ENCODE peak calls at places on chromosomes 2 and 18, in four cellular contexts. U is IMR-90, E is mesendoderm, W is H9. A is an unnamed sample.

GRCh38 chr18:58337688-58338087 is 291.2 kb downstream of the ALPK2 start:
- DNase-seq in U (no peak), E (no peak), W (no peak), A (no peak)

GRCh38 chr2:95104606-95105005 is 17.0 kb downstream of the MRPS5 start:
- DNase-seq in U (no peak), E (no peak), W (no peak), A (no peak)

GRCh38 chr2:73089270-73090030 is 17.9 kb upstream of the SFXN5 start:
- DNase-seq in U (peak), E (peak), W (no peak), A (no peak)

GRCh38 chr18:8856769-8857393 is 151.5 kb downstream of the MTCL1 start:
- DNase-seq in U (no peak), E (no peak), W (peak), A (no peak)

GRCh38 chr2:108436976-108437375 is 12.0 kb upstream of the GCC2 start:
- DNase-seq in U (no peak), E (no peak), W (no peak), A (no peak)

GRCh38 chr2:133667085-133667484 is 98.8 kb upstream of the NCKAP5 start:
- DNase-seq in U (peak), E (peak), W (no peak), A (no peak)

GRCh38 chr18:57697434-57697833 is 75.8 kb upstream of the NARS1 start:
- DNase-seq in U (no peak), E (no peak), W (no peak), A (no peak)

GRCh38 chr2:157492189-157492773 is 48.4 kb upstream of the CYTIP start:
- DNase-seq in U (peak), E (peak), W (peak), A (peak)

GRCh38 chr2:16135913-16136310 is 195.6 kb downstream of the MYCN start:
- DNase-seq in U (no peak), E (no peak), W (no peak), A (peak)

GRCh38 chr2:26718949-26719686 is 26.6 kb downstream of the KCNK3 start:
- DNase-seq in U (no peak), E (no peak), W (no peak), A (no peak)

GRCh38 chr2:140246957-140247356 is 1466.8 kb upstream of the NXPH2 start:
- DNase-seq in U (no peak), E (no peak), W (no peak), A (no peak)

GRCh38 chr18:36326771-36327170 is 29.3 kb downstream of the FHOD3 start:
- DNase-seq in U (no peak), E (no peak), W (no peak), A (no peak)

GRCh38 chr2:62920070-62920469 is 130.6 kb upstream of the OTX1 start:
- DNase-seq in U (peak), E (no peak), W (no peak), A (no peak)

GRCh38 chr2:47250576-47251403 is 95.7 kb upstream of the STPG4 start:
- DNase-seq in U (no peak), E (no peak), W (no peak), A (no peak)

DNA sequence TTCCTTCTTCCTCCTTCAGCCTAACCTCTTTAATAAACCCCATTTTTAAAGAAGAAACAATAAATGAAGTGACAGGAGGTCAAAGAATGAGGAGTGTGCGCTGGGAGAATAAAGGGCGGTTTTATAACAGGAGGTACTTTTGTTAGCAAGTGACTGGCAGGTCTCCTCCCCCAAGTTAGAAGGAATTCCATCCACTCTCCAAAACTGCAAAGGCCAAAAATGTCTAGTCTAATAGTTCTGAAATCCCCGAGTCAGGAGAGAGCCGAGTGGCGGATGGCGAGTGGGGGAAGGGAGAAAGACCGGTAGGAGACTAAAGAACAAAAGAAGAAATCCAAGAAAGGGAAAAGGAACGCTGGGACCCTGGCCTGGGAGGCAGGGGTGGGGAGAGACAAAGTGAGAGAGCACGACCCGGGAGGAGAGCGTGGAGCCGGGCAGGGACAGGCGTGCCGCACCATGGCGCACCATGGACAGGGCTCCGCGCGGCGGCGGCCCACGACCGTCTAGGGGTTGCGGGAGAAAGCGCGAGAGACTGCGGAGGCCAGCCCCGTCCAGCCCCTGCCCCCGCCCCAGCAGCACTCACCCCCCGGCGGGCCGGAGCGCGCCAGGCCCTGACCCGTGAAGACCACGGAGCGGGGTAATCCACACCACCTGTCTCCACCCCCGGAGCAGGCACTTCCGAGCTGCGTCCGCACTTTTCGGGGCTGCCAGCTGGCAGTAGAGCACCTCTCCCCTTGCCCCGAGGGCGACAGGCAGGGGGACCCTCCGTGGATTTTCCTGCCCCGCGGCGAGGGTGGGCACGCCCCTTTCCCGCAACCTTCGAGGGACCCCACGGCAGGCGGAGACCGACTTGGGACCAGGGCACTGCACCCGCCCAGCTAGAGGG is 1.6 kb downstream of the CDH2 start:
- DNase-seq in U (peak), E (peak), W (peak), A (no peak)
- H3K56ac ChIP-seq in U (no peak), E (peak), W (no peak), A (no peak)

GRCh38 chr18:14784133-14784532 is 36.2 kb downstream of the ANKRD30B start:
- DNase-seq in U (no peak), E (no peak), W (no peak), A (no peak)
- H3K56ac ChIP-seq in U (no peak), E (no peak), W (no peak), A (no peak)

GRCh38 chr18:35104391-35105051 is 63.3 kb downstream of the MAPRE2 start:
- DNase-seq in U (no peak), E (no peak), W (no peak), A (no peak)
- H3K56ac ChIP-seq in U (no peak), E (no peak), W (no peak), A (no peak)

GRCh38 chr2:165349181-165349580 is 110.0 kb downstream of the SCN2A start:
- DNase-seq in U (no peak), E (no peak), W (no peak), A (no peak)
- H3K56ac ChIP-seq in U (no peak), E (no peak), W (no peak), A (no peak)

DNA sequence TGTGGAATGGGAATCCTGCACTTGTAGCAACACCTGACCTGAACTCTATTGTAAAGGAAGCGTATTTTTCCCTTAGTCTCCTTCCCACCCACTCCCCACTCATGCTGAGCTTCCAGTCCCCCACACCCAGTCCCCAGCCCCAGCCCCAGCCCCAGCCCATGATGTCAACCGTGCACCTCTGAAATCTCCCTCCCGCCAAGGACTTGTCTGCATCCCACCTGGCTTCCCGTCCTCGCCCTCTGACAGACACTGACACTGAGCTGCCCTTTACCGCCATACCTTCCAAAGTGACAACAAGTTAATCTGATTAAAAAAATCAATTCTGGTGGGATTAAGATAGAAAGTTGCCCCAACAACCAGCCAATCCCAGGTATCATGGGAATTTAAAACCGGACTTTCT is 213.6 kb upstream of the CELF4 start:
- DNase-seq in U (no peak), E (no peak), W (no peak), A (no peak)
- H3K56ac ChIP-seq in U (no peak), E (no peak), W (no peak), A (no peak)

DNA sequence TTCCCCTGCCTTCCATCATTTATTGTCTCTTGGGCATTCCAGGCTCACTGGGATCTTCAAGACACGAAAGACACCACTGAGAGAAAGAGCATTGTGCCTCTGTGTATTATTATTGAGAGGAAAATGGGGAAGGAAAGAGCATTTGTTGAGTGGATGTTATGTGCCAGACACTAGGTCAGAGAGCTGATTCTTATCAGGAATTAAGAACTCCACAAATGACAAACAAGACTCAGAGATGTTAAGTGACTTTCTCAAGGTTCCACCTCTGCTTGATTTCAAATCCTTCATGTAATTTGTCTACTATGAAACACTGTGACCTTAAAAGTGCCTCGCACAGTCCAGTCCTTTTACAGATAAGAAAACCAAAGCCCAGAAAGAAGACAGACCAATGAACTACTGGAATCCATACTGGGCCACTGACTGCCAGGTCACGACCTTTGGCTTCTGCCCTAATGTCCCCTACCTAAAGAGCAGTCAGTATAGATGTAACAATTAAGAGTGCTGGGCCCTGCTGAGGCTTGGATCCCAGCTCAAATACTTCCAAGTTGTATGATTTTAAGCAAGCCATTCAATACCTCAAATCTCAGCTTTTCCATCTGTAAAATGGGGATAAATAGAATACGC is 11.1 kb downstream of the KLF7 start:
- DNase-seq in U (no peak), E (peak), W (no peak), A (no peak)
- H3K56ac ChIP-seq in U (no peak), E (peak), W (no peak), A (no peak)

DNA sequence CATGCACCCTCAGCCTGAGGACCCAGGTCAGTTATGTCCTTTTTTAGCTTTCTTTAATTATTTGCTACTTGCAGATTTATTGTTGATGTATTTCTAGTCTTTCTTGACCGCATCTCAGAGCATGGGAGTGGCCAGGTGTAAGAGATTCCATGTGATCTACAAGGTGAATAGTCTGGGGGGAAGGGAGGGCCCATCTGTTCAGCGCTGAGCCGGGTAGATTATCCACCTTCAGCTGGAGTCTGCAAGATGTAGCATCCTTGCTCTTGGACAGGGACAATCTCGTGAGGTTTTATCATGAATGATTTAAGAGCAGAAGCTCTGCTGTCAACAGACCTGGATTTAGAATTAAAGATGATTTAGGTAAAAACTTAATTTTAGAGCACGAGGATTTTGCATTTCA is 12.0 kb upstream of the DGKD start:
- DNase-seq in U (no peak), E (no peak), W (no peak), A (no peak)
- H3K56ac ChIP-seq in U (no peak), E (no peak), W (no peak), A (no peak)

GRCh38 chr2:168119519-168120141 is 127.8 kb downstream of the STK39 start:
- DNase-seq in U (peak), E (peak), W (no peak), A (no peak)

GRCh38 chr2:168114619-168115018 is 132.8 kb downstream of the STK39 start:
- DNase-seq in U (no peak), E (no peak), W (no peak), A (no peak)

GRCh38 chr2:168118733-168119518 is 128.5 kb downstream of the STK39 start:
- DNase-seq in U (peak), E (peak), W (no peak), A (peak)

GRCh38 chr2:168114021-168114420 is 133.4 kb downstream of the STK39 start:
- DNase-seq in U (no peak), E (no peak), W (no peak), A (no peak)

DNA sequence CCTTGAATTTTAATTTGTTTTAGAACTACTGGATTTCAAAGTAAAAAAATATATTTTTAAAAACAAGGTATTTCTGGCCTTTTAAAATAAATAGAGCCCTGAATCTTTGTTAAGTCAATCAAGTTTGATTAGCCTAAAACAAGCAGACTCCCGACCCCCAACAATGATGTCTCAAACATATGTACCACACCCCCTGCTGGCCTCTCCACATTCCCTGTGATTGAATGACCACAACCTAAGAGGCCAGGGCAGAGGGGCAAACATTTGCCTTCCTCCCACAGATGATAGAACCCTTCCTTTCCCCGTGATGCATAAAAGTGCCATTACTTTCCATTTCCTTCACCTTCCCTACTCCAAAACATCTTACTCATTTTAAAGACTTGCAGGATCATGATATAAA is 130.9 kb downstream of the STK39 start:
- DNase-seq in U (peak), E (peak), W (peak), A (no peak)
- H3K56ac ChIP-seq in U (no peak), E (no peak), W (no peak), A (no peak)

A was measured in H1.